ENCODE peak calls at places on chromosomes 3 and 15, in four cellular contexts. One of them, this sample, is unnamed.
A peak's percentile ranks its signal among the peaks of the same experiment; 100 is the strongest.

GRCh38 chr3:37785718-37786117 is 76.0 kb upstream of the CTDSPL start:
- DNase-seq in left ventricle myocardium inferior: no peak
- DNase-seq in body of pancreas: no peak
- DNase-seq in ovary: no peak
- DNase-seq in this sample: no peak

GRCh38 chr3:104988491-104988890 is 378.2 kb upstream of the ALCAM start:
- DNase-seq in left ventricle myocardium inferior: no peak
- DNase-seq in body of pancreas: no peak
- DNase-seq in ovary: no peak
- DNase-seq in this sample: no peak

GRCh38 chr3:12999147-13000140 is 73.8 kb downstream of the IQSEC1 start:
- DNase-seq in left ventricle myocardium inferior: peak; percentile 87
- DNase-seq in body of pancreas: peak; percentile 48
- DNase-seq in ovary: peak; percentile 47
- DNase-seq in this sample: no peak

GRCh38 chr3:160384639-160385312 is 14.2 kb downstream of the IFT80 start:
- DNase-seq in left ventricle myocardium inferior: no peak
- DNase-seq in body of pancreas: no peak
- DNase-seq in ovary: no peak
- DNase-seq in this sample: no peak

GRCh38 chr3:14235003-14235876 is 56.6 kb downstream of the LSM3 start:
- DNase-seq in left ventricle myocardium inferior: no peak
- DNase-seq in body of pancreas: no peak
- DNase-seq in ovary: no peak
- DNase-seq in this sample: no peak

GRCh38 chr15:73753250-73754130 is at the start of gene INSYN1:
- DNase-seq in left ventricle myocardium inferior: peak; percentile 75
- DNase-seq in body of pancreas: peak; percentile 32
- DNase-seq in ovary: peak; percentile 80
- DNase-seq in this sample: no peak

GRCh38 chr3:150062492-150062891 is 91.8 kb upstream of the PFN2 start:
- DNase-seq in left ventricle myocardium inferior: no peak
- DNase-seq in body of pancreas: no peak
- DNase-seq in ovary: no peak
- DNase-seq in this sample: no peak

GRCh38 chr3:129121016-129121791 is 400 bp downstream of the RAB43 start:
- DNase-seq in left ventricle myocardium inferior: no peak
- DNase-seq in body of pancreas: no peak
- DNase-seq in ovary: peak; percentile 66
- DNase-seq in this sample: no peak

GRCh38 chr3:136266468-136266867 is 16.3 kb downstream of the PCCB start:
- DNase-seq in left ventricle myocardium inferior: no peak
- DNase-seq in body of pancreas: no peak
- DNase-seq in ovary: no peak
- DNase-seq in this sample: no peak

GRCh38 chr3:21624514-21624913 is 126.5 kb downstream of the ZNF385D start:
- DNase-seq in left ventricle myocardium inferior: no peak
- DNase-seq in body of pancreas: no peak
- DNase-seq in ovary: no peak
- DNase-seq in this sample: no peak

GRCh38 chr15:75042730-75043508 is 19.5 kb downstream of the PPCDC start:
- DNase-seq in left ventricle myocardium inferior: peak; percentile 85
- DNase-seq in body of pancreas: peak; percentile 90
- DNase-seq in ovary: peak; percentile 72
- DNase-seq in this sample: peak; percentile 65

GRCh38 chr3:97687734-97688133 is 76.8 kb upstream of the ARL6 start:
- DNase-seq in left ventricle myocardium inferior: no peak
- DNase-seq in body of pancreas: no peak
- DNase-seq in ovary: no peak
- DNase-seq in this sample: no peak

GRCh38 chr15:77531191-77532000 is 101.3 kb downstream of the LINGO1 start:
- DNase-seq in left ventricle myocardium inferior: no peak
- DNase-seq in body of pancreas: no peak
- DNase-seq in ovary: peak; percentile 29
- DNase-seq in this sample: no peak

GRCh38 chr15:100591835-100592234 is 10.1 kb downstream of the LINS1 start:
- DNase-seq in left ventricle myocardium inferior: no peak
- DNase-seq in body of pancreas: no peak
- DNase-seq in ovary: no peak
- DNase-seq in this sample: no peak

GRCh38 chr3:122992628-122993570 is 34.7 kb downstream of the SEMA5B start:
- DNase-seq in left ventricle myocardium inferior: no peak
- DNase-seq in body of pancreas: no peak
- DNase-seq in ovary: no peak
- DNase-seq in this sample: no peak

GRCh38 chr15:66524801-66525200 is 19.7 kb downstream of the ZWILCH start:
- DNase-seq in left ventricle myocardium inferior: no peak
- DNase-seq in body of pancreas: no peak
- DNase-seq in ovary: no peak
- DNase-seq in this sample: no peak

GRCh38 chr3:159629329-159630084 is 359.1 kb upstream of the IL12A start:
- DNase-seq in left ventricle myocardium inferior: no peak
- DNase-seq in body of pancreas: no peak
- DNase-seq in ovary: no peak
- DNase-seq in this sample: no peak

GRCh38 chr15:73959801-73960200 is 32.3 kb downstream of the STOML1 start:
- DNase-seq in left ventricle myocardium inferior: no peak
- DNase-seq in body of pancreas: no peak
- DNase-seq in ovary: peak; percentile 10
- DNase-seq in this sample: no peak

GRCh38 chr3:171774516-171774915 is 35.8 kb downstream of the PLD1 start:
- DNase-seq in left ventricle myocardium inferior: no peak
- DNase-seq in body of pancreas: no peak
- DNase-seq in ovary: no peak
- DNase-seq in this sample: no peak
- H3K4me1 ChIP-seq in left ventricle myocardium inferior: peaks cover 24% of the 10 kb centered on the region
- H3K4me1 ChIP-seq in body of pancreas: peaks cover 14% of the 10 kb centered on the region
- H3K4me1 ChIP-seq in ovary: peaks cover 1% of the 10 kb centered on the region
- H3K4me1 ChIP-seq in this sample: no peaks in the 10 kb centered on the region

GRCh38 chr15:99477745-99478525 is 87.8 kb upstream of the MEF2A start:
- DNase-seq in left ventricle myocardium inferior: no peak
- DNase-seq in body of pancreas: no peak
- DNase-seq in ovary: no peak
- DNase-seq in this sample: no peak

GRCh38 chr15:99474981-99475753 is 90.6 kb upstream of the MEF2A start:
- DNase-seq in left ventricle myocardium inferior: peak; percentile 73
- DNase-seq in body of pancreas: no peak
- DNase-seq in ovary: peak; percentile 63
- DNase-seq in this sample: no peak

GRCh38 chr15:99475754-99476412 is 89.9 kb upstream of the MEF2A start:
- DNase-seq in left ventricle myocardium inferior: no peak
- DNase-seq in body of pancreas: no peak
- DNase-seq in ovary: no peak
- DNase-seq in this sample: no peak

GRCh38 chr15:99474041-99474906 is 91.5 kb upstream of the MEF2A start:
- DNase-seq in left ventricle myocardium inferior: peak; percentile 70
- DNase-seq in body of pancreas: no peak
- DNase-seq in ovary: peak; percentile 58
- DNase-seq in this sample: no peak

GRCh38 chr15:99476413-99477222 is 89.2 kb upstream of the MEF2A start:
- DNase-seq in left ventricle myocardium inferior: peak; percentile 44
- DNase-seq in body of pancreas: peak; percentile 28
- DNase-seq in ovary: no peak
- DNase-seq in this sample: peak; percentile 22
- H3K27ac ChIP-seq in left ventricle myocardium inferior: peak overlapping the region; percentile 91
- H3K27ac ChIP-seq in body of pancreas: peak overlapping the region; percentile 25
- H3K27ac ChIP-seq in ovary: no peak overlapping the region
- H3K27ac ChIP-seq in this sample: no peak overlapping the region

DNA sequence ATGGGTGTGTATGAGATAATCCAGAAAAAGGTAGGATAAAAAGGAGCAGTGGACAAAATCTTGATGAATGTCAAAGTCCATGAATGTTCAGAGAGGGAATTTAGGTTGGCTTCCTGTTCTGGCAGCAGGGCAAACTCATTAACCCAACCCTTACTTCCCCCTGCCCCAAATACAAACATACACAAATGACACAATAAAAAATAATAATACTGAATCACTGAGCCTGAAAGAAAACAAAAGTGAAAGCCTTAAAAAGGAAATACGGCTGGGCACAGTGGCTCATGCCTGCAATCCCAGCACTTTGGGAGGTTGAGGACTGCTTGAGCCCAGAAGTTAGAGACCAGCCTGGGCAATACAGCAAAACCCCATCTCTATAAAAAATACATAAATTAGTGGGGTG is 62.9 kb downstream of the GPR176 start:
- DNase-seq in left ventricle myocardium inferior: no peak
- DNase-seq in body of pancreas: no peak
- DNase-seq in ovary: no peak
- DNase-seq in this sample: no peak
- H3K4me3 ChIP-seq in left ventricle myocardium inferior: no peak overlapping the region
- H3K4me3 ChIP-seq in body of pancreas: no peak overlapping the region
- H3K4me3 ChIP-seq in ovary: no peak overlapping the region
- H3K4me3 ChIP-seq in this sample: no peak overlapping the region

GRCh38 chr3:197019021-197019420 is 10.6 kb downstream of the MELTF start:
- DNase-seq in left ventricle myocardium inferior: no peak
- DNase-seq in body of pancreas: no peak
- DNase-seq in ovary: no peak
- DNase-seq in this sample: no peak
- H3K4me1 ChIP-seq in left ventricle myocardium inferior: peaks cover 9% of the 10 kb centered on the region
- H3K4me1 ChIP-seq in body of pancreas: peaks cover 13% of the 10 kb centered on the region
- H3K4me1 ChIP-seq in ovary: no peaks in the 10 kb centered on the region
- H3K4me1 ChIP-seq in this sample: no peaks in the 10 kb centered on the region

GRCh38 chr15:71051539-71051938 is 63.7 kb upstream of the THSD4 start:
- DNase-seq in left ventricle myocardium inferior: peak; percentile 43
- DNase-seq in body of pancreas: no peak
- DNase-seq in ovary: no peak
- DNase-seq in this sample: no peak
- H3K27ac ChIP-seq in left ventricle myocardium inferior: no peak overlapping the region
- H3K27ac ChIP-seq in body of pancreas: no peak overlapping the region
- H3K27ac ChIP-seq in ovary: no peak overlapping the region
- H3K27ac ChIP-seq in this sample: no peak overlapping the region

GRCh38 chr3:127211118-127212060 is 18.5 kb downstream of the PRR23E start:
- DNase-seq in left ventricle myocardium inferior: no peak
- DNase-seq in body of pancreas: no peak
- DNase-seq in ovary: peak; percentile 6
- DNase-seq in this sample: no peak
- H3K4me3 ChIP-seq in left ventricle myocardium inferior: no peak overlapping the region
- H3K4me3 ChIP-seq in body of pancreas: no peak overlapping the region
- H3K4me3 ChIP-seq in ovary: no peak overlapping the region
- H3K4me3 ChIP-seq in this sample: no peak overlapping the region

GRCh38 chr3:32859604-32860237 is 41.9 kb downstream of the TRIM71 start:
- DNase-seq in left ventricle myocardium inferior: no peak
- DNase-seq in body of pancreas: no peak
- DNase-seq in ovary: no peak
- DNase-seq in this sample: no peak
- H3K4me1 ChIP-seq in left ventricle myocardium inferior: peaks cover 7% of the 10 kb centered on the region
- H3K4me1 ChIP-seq in body of pancreas: no peaks in the 10 kb centered on the region
- H3K4me1 ChIP-seq in ovary: no peaks in the 10 kb centered on the region
- H3K4me1 ChIP-seq in this sample: no peaks in the 10 kb centered on the region

GRCh38 chr3:195907730-195908438 is 467 bp downstream of the TNK2 start:
- DNase-seq in left ventricle myocardium inferior: no peak
- DNase-seq in body of pancreas: peak; percentile 56
- DNase-seq in ovary: peak; percentile 57
- DNase-seq in this sample: peak; percentile 57
- H3K27ac ChIP-seq in left ventricle myocardium inferior: peak overlapping the region; percentile 64
- H3K27ac ChIP-seq in body of pancreas: peak overlapping the region; percentile 48
- H3K27ac ChIP-seq in ovary: no peak overlapping the region
- H3K27ac ChIP-seq in this sample: peak overlapping the region; percentile 79